ENCODE peak calls at places on chromosomes 2 and 18, in four cellular contexts. H is IMR-90, Y is AG04450, A is fibroblast of lung. D is an unnamed sample.

GRCh38 chr18:80105369-80106167 is 3.5 kb upstream of the ADNP2 start:
- DNase-seq in H (no peak), Y (no peak), A (no peak), D (peak)

GRCh38 chr2:160928854-160929301 is 231.3 kb upstream of the TANK start:
- DNase-seq in H (peak), Y (no peak), A (no peak), D (no peak)

GRCh38 chr2:229174794-229175529 is 96.1 kb downstream of the PID1 start:
- DNase-seq in H (peak), Y (no peak), A (peak), D (no peak)

GRCh38 chr2:239979243-239980023 is 45.7 kb downstream of the NDUFA10 start:
- DNase-seq in H (no peak), Y (no peak), A (peak), D (no peak)

GRCh38 chr2:134628453-134628852 is 90.3 kb downstream of the TMEM163 start:
- DNase-seq in H (no peak), Y (no peak), A (no peak), D (no peak)

GRCh38 chr2:177673602-177674595 is 281.3 kb downstream of the AGPS start:
- DNase-seq in H (no peak), Y (no peak), A (no peak), D (no peak)

GRCh38 chr2:7866825-7867224 is 815.0 kb upstream of the ID2 start:
- DNase-seq in H (no peak), Y (no peak), A (no peak), D (no peak)

GRCh38 chr18:63465059-63465458 is 11.7 kb upstream of the SERPINB5 start:
- DNase-seq in H (no peak), Y (no peak), A (no peak), D (peak)

GRCh38 chr2:127197475-127198385 is 22.4 kb downstream of the CYP27C1 start:
- DNase-seq in H (peak), Y (no peak), A (peak), D (peak)

GRCh38 chr2:105287692-105288091 is 41.8 kb downstream of the TGFBRAP1 start:
- DNase-seq in H (peak), Y (no peak), A (peak), D (peak)

GRCh38 chr18:48441405-48441881 is 32.3 kb upstream of the ZBTB7C start:
- DNase-seq in H (no peak), Y (no peak), A (peak), D (no peak)

GRCh38 chr18:33755918-33756590 is 178.0 kb downstream of the ASXL3 start:
- DNase-seq in H (peak), Y (peak), A (peak), D (no peak)

GRCh38 chr18:812673-813404 is 797 bp upstream of the YES1 start:
- DNase-seq in H (peak), Y (peak), A (peak), D (peak)

GRCh38 chr2:203470371-203470770 is 64.7 kb downstream of the RAPH1 start:
- DNase-seq in H (no peak), Y (no peak), A (no peak), D (no peak)

GRCh38 chr2:236553522-236553921 is 16.1 kb upstream of the ACKR3 start:
- DNase-seq in H (no peak), Y (no peak), A (no peak), D (no peak)

GRCh38 chr2:47429795-47430194 is 26.8 kb downstream of the MSH2 start:
- DNase-seq in H (peak), Y (no peak), A (peak), D (no peak)

GRCh38 chr2:40412456-40412855 is 39.4 kb downstream of the SLC8A1 start:
- DNase-seq in H (peak), Y (no peak), A (no peak), D (no peak)

GRCh38 chr18:49563701-49564100 is 1.8 kb downstream of the LIPG start:
- DNase-seq in H (no peak), Y (no peak), A (no peak), D (no peak)

GRCh38 chr2:132540166-132540565 is 123.6 kb downstream of the GPR39 start:
- DNase-seq in H (no peak), Y (no peak), A (no peak), D (no peak)

DNA sequence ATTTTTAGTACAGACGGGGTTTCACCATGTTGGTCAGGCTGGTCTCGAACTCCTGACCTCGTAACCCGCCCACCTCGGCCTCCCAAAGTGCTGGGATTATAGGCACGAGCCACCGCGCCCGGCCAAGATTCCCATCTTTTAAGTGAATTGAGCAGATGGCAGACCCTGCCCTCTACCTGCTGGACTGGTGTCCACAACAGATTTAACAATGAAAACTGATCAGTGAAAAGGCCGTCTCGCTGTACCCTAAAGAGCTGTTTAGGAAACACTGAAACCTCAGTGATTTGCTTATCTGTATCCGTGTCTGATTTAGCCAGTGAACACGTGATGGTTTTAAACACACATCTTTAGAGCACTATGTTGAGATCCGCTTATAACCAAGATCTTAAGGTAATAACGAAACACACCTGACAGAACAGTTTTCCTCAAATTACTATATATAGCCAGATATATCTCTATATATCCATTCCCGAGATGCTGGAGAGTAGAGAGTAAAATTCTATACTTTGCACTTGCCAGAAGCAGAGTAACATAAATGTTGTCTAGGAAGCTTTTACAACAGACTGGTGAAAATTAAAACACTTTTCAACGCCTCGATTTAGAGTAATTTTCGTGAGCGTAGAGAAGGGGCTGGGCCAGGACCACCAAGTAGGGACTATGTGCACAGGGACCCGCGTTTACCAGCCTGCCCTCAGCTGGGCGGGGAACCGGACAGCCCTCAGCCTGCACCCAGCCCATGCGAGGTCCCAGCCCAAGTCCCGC is 593 bp downstream of the FAM161A start:
- DNase-seq in H (no peak), Y (no peak), A (peak), D (no peak)
- TF ChIP-seq CTCF in H (no peak), Y (no peak), A (no peak), D (no peak)

DNA sequence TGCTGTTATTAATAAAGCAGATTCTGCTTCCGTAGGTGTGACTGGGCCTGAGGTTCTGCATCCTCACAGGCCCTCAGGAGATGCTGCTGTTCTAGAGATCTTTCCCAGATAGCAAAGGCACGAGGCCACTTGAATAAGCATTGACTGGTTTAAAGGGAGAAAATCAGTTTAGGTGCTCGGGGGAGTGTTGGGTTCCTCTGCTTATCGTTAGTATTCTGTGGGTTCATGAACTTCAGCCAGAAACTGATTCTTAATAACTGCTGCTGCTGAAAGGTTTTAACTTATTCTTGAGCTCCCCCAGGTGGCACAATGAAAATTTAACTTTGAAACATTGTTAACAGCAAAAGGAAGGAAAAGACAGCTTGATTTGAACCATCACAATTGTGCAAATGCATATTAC is 56.9 kb downstream of the ITGA6 start:
- DNase-seq in H (peak), Y (no peak), A (peak), D (no peak)
- TF ChIP-seq CTCF in H (peak), Y (peak), A (peak), D (peak)

DNA sequence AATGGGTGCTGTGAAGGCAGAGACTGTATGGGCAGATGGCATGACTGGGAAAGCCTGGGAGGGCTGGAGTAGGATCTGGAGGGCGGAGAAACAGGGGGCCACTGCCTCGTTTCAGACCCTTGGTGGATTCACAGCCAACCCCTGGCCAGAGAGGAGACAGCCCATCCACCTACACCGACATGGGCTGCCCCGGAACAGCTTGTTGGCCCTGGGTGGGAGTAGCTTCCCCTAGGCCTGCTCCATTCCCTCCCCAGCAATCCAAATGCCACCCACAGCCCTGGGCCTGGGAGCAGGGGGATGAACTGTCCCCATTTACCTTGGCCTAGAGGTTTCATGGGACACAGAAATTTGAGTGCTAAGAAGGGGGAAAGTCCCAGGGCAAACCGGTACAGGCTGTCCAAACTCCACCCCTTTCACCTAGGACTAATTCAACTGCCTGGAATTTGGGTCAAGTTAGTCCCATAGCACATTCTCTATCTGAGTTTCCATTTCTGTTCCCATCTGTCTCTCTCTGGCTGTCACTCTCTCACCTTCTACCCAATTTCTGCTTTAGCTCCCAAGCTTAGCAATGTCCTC is 37.0 kb downstream of the LBH start:
- DNase-seq in H (no peak), Y (no peak), A (no peak), D (peak)
- TF ChIP-seq CTCF in H (no peak), Y (no peak), A (no peak), D (no peak)

GRCh38 chr18:12008842-12009580 is 27.7 kb downstream of the IMPA2 start:
- DNase-seq in H (no peak), Y (no peak), A (no peak), D (no peak)

GRCh38 chr18:12009581-12010140 is 28.4 kb downstream of the IMPA2 start:
- DNase-seq in H (no peak), Y (no peak), A (no peak), D (no peak)

GRCh38 chr18:12011199-12011961 is 30.1 kb downstream of the IMPA2 start:
- DNase-seq in H (no peak), Y (no peak), A (no peak), D (no peak)

GRCh38 chr18:12011962-12012549 is 30.7 kb downstream of the IMPA2 start:
- DNase-seq in H (peak), Y (no peak), A (peak), D (no peak)

GRCh38 chr18:12010187-12010802 is 29.0 kb downstream of the IMPA2 start:
- DNase-seq in H (no peak), Y (no peak), A (no peak), D (no peak)
- TF ChIP-seq CTCF in H (no peak), Y (no peak), A (no peak), D (no peak)

DNA sequence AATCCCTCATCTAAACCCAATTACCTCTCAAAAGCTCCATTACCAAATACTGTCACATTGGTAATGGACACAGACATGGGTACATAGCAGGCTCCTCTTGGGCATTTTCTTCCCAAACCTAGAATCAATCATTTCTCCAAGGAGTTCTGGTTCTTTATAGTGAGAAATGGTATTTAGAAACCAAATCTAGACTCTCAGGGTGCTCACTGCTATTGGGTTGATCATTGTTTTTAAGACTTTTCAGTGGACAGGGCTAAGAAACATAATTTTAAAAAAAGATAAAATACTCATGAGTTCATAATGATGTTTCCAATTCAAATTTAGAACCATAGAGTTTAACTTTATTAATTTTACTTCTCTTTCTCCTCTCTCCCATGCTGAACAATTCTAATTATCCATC is 9.4 kb upstream of the GLI2 start:
- DNase-seq in H (no peak), Y (no peak), A (no peak), D (no peak)
- TF ChIP-seq CTCF in H (no peak), Y (no peak), A (no peak), D (no peak)